ENCODE peak calls at places on chromosomes 4 and X, in ten cellular contexts. One of them, this sample, is unnamed.

GRCh38 chrX:16664626-16665025 is 14.7 kb downstream of the S100G start:
- DNase-seq in stimulated activated CD4-positive, alpha-beta T cell treated with anti-CD3 and anti-CD28 coated beads, Interleukin-4, amount 100 ng/mL, for 48 hours: no peak
- DNase-seq in activated T-cell treated with anti-CD3 and anti-CD28 coated beads for 1 hour: no peak
- DNase-seq in MCF 10A: no peak
- DNase-seq in M059J: no peak
- DNase-seq in progenitor cell of endocrine pancreas: no peak
- DNase-seq in left lung: no peak
- DNase-seq in CD8-positive, alpha-beta T cell: no peak
- DNase-seq in GM03348: no peak
- DNase-seq in CD8-positive, alpha-beta memory T cell: no peak
- DNase-seq in this sample: no peak

GRCh38 chr4:6295495-6295894 is 25.8 kb downstream of the WFS1 start:
- DNase-seq in stimulated activated CD4-positive, alpha-beta T cell treated with anti-CD3 and anti-CD28 coated beads, Interleukin-4, amount 100 ng/mL, for 48 hours: no peak
- DNase-seq in activated T-cell treated with anti-CD3 and anti-CD28 coated beads for 1 hour: no peak
- DNase-seq in MCF 10A: no peak
- DNase-seq in M059J: no peak
- DNase-seq in progenitor cell of endocrine pancreas: no peak
- DNase-seq in left lung: no peak
- DNase-seq in CD8-positive, alpha-beta T cell: no peak
- DNase-seq in GM03348: no peak
- DNase-seq in CD8-positive, alpha-beta memory T cell: no peak
- DNase-seq in this sample: no peak

GRCh38 chrX:12949927-12950656 is 24.8 kb upstream of the TMSB4X start:
- DNase-seq in stimulated activated CD4-positive, alpha-beta T cell treated with anti-CD3 and anti-CD28 coated beads, Interleukin-4, amount 100 ng/mL, for 48 hours: peak; percentile 78
- DNase-seq in activated T-cell treated with anti-CD3 and anti-CD28 coated beads for 1 hour: peak; percentile 54
- DNase-seq in MCF 10A: peak; percentile 81
- DNase-seq in M059J: peak; percentile 86
- DNase-seq in progenitor cell of endocrine pancreas: no peak
- DNase-seq in left lung: peak; percentile 87
- DNase-seq in CD8-positive, alpha-beta T cell: peak; percentile 78
- DNase-seq in GM03348: peak; percentile 74
- DNase-seq in CD8-positive, alpha-beta memory T cell: peak; percentile 85
- DNase-seq in this sample: no peak

GRCh38 chr4:112516401-112517066 is 554 bp upstream of the NEUROG2 start:
- DNase-seq in stimulated activated CD4-positive, alpha-beta T cell treated with anti-CD3 and anti-CD28 coated beads, Interleukin-4, amount 100 ng/mL, for 48 hours: no peak
- DNase-seq in activated T-cell treated with anti-CD3 and anti-CD28 coated beads for 1 hour: no peak
- DNase-seq in MCF 10A: no peak
- DNase-seq in M059J: peak; percentile 24
- DNase-seq in progenitor cell of endocrine pancreas: peak; percentile 43
- DNase-seq in left lung: no peak
- DNase-seq in CD8-positive, alpha-beta T cell: no peak
- DNase-seq in GM03348: peak; percentile 29
- DNase-seq in CD8-positive, alpha-beta memory T cell: no peak
- DNase-seq in this sample: peak; percentile 38

GRCh38 chrX:106933538-106933961 is 13.3 kb downstream of the CLDN2 start:
- DNase-seq in stimulated activated CD4-positive, alpha-beta T cell treated with anti-CD3 and anti-CD28 coated beads, Interleukin-4, amount 100 ng/mL, for 48 hours: no peak
- DNase-seq in activated T-cell treated with anti-CD3 and anti-CD28 coated beads for 1 hour: no peak
- DNase-seq in MCF 10A: no peak
- DNase-seq in M059J: peak; percentile 30
- DNase-seq in progenitor cell of endocrine pancreas: no peak
- DNase-seq in left lung: peak; percentile 55
- DNase-seq in CD8-positive, alpha-beta T cell: no peak
- DNase-seq in GM03348: no peak
- DNase-seq in CD8-positive, alpha-beta memory T cell: no peak
- DNase-seq in this sample: no peak

GRCh38 chrX:2500091-2500680 is 590 bp downstream of the DHRSX start:
- DNase-seq in stimulated activated CD4-positive, alpha-beta T cell treated with anti-CD3 and anti-CD28 coated beads, Interleukin-4, amount 100 ng/mL, for 48 hours: peak; percentile 15
- DNase-seq in activated T-cell treated with anti-CD3 and anti-CD28 coated beads for 1 hour: no peak
- DNase-seq in MCF 10A: peak; percentile 45
- DNase-seq in M059J: peak; percentile 68
- DNase-seq in progenitor cell of endocrine pancreas: peak; percentile 34
- DNase-seq in left lung: peak; percentile 42
- DNase-seq in CD8-positive, alpha-beta T cell: peak; percentile 41
- DNase-seq in GM03348: peak; percentile 69
- DNase-seq in CD8-positive, alpha-beta memory T cell: peak; percentile 23
- DNase-seq in this sample: no peak

GRCh38 chrX:20461576-20461975 is 194.9 kb upstream of the RPS6KA3 start:
- DNase-seq in stimulated activated CD4-positive, alpha-beta T cell treated with anti-CD3 and anti-CD28 coated beads, Interleukin-4, amount 100 ng/mL, for 48 hours: no peak
- DNase-seq in activated T-cell treated with anti-CD3 and anti-CD28 coated beads for 1 hour: no peak
- DNase-seq in MCF 10A: no peak
- DNase-seq in M059J: peak; percentile 81
- DNase-seq in progenitor cell of endocrine pancreas: no peak
- DNase-seq in left lung: no peak
- DNase-seq in CD8-positive, alpha-beta T cell: no peak
- DNase-seq in GM03348: peak; percentile 8
- DNase-seq in CD8-positive, alpha-beta memory T cell: no peak
- DNase-seq in this sample: no peak

GRCh38 chr4:166538491-166539005 is 665.5 kb downstream of the TLL1 start:
- DNase-seq in stimulated activated CD4-positive, alpha-beta T cell treated with anti-CD3 and anti-CD28 coated beads, Interleukin-4, amount 100 ng/mL, for 48 hours: no peak
- DNase-seq in activated T-cell treated with anti-CD3 and anti-CD28 coated beads for 1 hour: no peak
- DNase-seq in MCF 10A: no peak
- DNase-seq in M059J: peak; percentile 65
- DNase-seq in progenitor cell of endocrine pancreas: no peak
- DNase-seq in left lung: no peak
- DNase-seq in CD8-positive, alpha-beta T cell: no peak
- DNase-seq in GM03348: no peak
- DNase-seq in CD8-positive, alpha-beta memory T cell: no peak
- DNase-seq in this sample: no peak

GRCh38 chrX:65300104-65300809 is 234.3 kb downstream of the LAS1L start:
- DNase-seq in stimulated activated CD4-positive, alpha-beta T cell treated with anti-CD3 and anti-CD28 coated beads, Interleukin-4, amount 100 ng/mL, for 48 hours: no peak
- DNase-seq in activated T-cell treated with anti-CD3 and anti-CD28 coated beads for 1 hour: no peak
- DNase-seq in MCF 10A: no peak
- DNase-seq in M059J: no peak
- DNase-seq in progenitor cell of endocrine pancreas: no peak
- DNase-seq in left lung: no peak
- DNase-seq in CD8-positive, alpha-beta T cell: no peak
- DNase-seq in GM03348: no peak
- DNase-seq in CD8-positive, alpha-beta memory T cell: no peak
- DNase-seq in this sample: no peak

GRCh38 chrX:76126851-76127250 is 46.0 kb upstream of the PBDC1 start:
- DNase-seq in stimulated activated CD4-positive, alpha-beta T cell treated with anti-CD3 and anti-CD28 coated beads, Interleukin-4, amount 100 ng/mL, for 48 hours: no peak
- DNase-seq in activated T-cell treated with anti-CD3 and anti-CD28 coated beads for 1 hour: no peak
- DNase-seq in MCF 10A: no peak
- DNase-seq in M059J: no peak
- DNase-seq in progenitor cell of endocrine pancreas: no peak
- DNase-seq in left lung: no peak
- DNase-seq in CD8-positive, alpha-beta T cell: no peak
- DNase-seq in GM03348: no peak
- DNase-seq in CD8-positive, alpha-beta memory T cell: no peak
- DNase-seq in this sample: no peak

GRCh38 chr4:39998659-39999345 is 21.1 kb upstream of the PDS5A start:
- DNase-seq in stimulated activated CD4-positive, alpha-beta T cell treated with anti-CD3 and anti-CD28 coated beads, Interleukin-4, amount 100 ng/mL, for 48 hours: no peak
- DNase-seq in activated T-cell treated with anti-CD3 and anti-CD28 coated beads for 1 hour: no peak
- DNase-seq in MCF 10A: no peak
- DNase-seq in M059J: no peak
- DNase-seq in progenitor cell of endocrine pancreas: no peak
- DNase-seq in left lung: no peak
- DNase-seq in CD8-positive, alpha-beta T cell: no peak
- DNase-seq in GM03348: no peak
- DNase-seq in CD8-positive, alpha-beta memory T cell: no peak
- DNase-seq in this sample: no peak

GRCh38 chr4:174600391-174600790 is 78.1 kb upstream of the HPGD start:
- DNase-seq in stimulated activated CD4-positive, alpha-beta T cell treated with anti-CD3 and anti-CD28 coated beads, Interleukin-4, amount 100 ng/mL, for 48 hours: no peak
- DNase-seq in activated T-cell treated with anti-CD3 and anti-CD28 coated beads for 1 hour: no peak
- DNase-seq in MCF 10A: no peak
- DNase-seq in M059J: no peak
- DNase-seq in progenitor cell of endocrine pancreas: no peak
- DNase-seq in left lung: no peak
- DNase-seq in CD8-positive, alpha-beta T cell: no peak
- DNase-seq in GM03348: peak; percentile 24
- DNase-seq in CD8-positive, alpha-beta memory T cell: no peak
- DNase-seq in this sample: no peak

GRCh38 chr4:180521181-180521580 is 1722.0 kb upstream of the TENM3 start:
- DNase-seq in stimulated activated CD4-positive, alpha-beta T cell treated with anti-CD3 and anti-CD28 coated beads, Interleukin-4, amount 100 ng/mL, for 48 hours: no peak
- DNase-seq in activated T-cell treated with anti-CD3 and anti-CD28 coated beads for 1 hour: no peak
- DNase-seq in MCF 10A: no peak
- DNase-seq in M059J: no peak
- DNase-seq in progenitor cell of endocrine pancreas: no peak
- DNase-seq in left lung: no peak
- DNase-seq in CD8-positive, alpha-beta T cell: no peak
- DNase-seq in GM03348: no peak
- DNase-seq in CD8-positive, alpha-beta memory T cell: no peak
- DNase-seq in this sample: no peak

GRCh38 chr4:94452476-94453300 is 946 bp downstream of the PDLIM5 start:
- DNase-seq in stimulated activated CD4-positive, alpha-beta T cell treated with anti-CD3 and anti-CD28 coated beads, Interleukin-4, amount 100 ng/mL, for 48 hours: no peak
- DNase-seq in activated T-cell treated with anti-CD3 and anti-CD28 coated beads for 1 hour: no peak
- DNase-seq in MCF 10A: peak; percentile 95
- DNase-seq in M059J: peak; percentile 87
- DNase-seq in progenitor cell of endocrine pancreas: peak; percentile 14
- DNase-seq in left lung: peak; percentile 87
- DNase-seq in CD8-positive, alpha-beta T cell: peak; percentile 12
- DNase-seq in GM03348: peak; percentile 85
- DNase-seq in CD8-positive, alpha-beta memory T cell: no peak
- DNase-seq in this sample: no peak

GRCh38 chr4:70993181-70994068 is at the start of gene DCK:
- DNase-seq in stimulated activated CD4-positive, alpha-beta T cell treated with anti-CD3 and anti-CD28 coated beads, Interleukin-4, amount 100 ng/mL, for 48 hours: peak; percentile 84
- DNase-seq in activated T-cell treated with anti-CD3 and anti-CD28 coated beads for 1 hour: peak; percentile 80
- DNase-seq in MCF 10A: peak; percentile 92
- DNase-seq in M059J: peak; percentile 87
- DNase-seq in progenitor cell of endocrine pancreas: peak; percentile 83
- DNase-seq in left lung: peak; percentile 92
- DNase-seq in CD8-positive, alpha-beta T cell: peak; percentile 83
- DNase-seq in GM03348: peak; percentile 98
- DNase-seq in CD8-positive, alpha-beta memory T cell: peak; percentile 87
- DNase-seq in this sample: peak; percentile 79

GRCh38 chr4:44674471-44674870 is 3.7 kb upstream of the GUF1 start:
- DNase-seq in stimulated activated CD4-positive, alpha-beta T cell treated with anti-CD3 and anti-CD28 coated beads, Interleukin-4, amount 100 ng/mL, for 48 hours: no peak
- DNase-seq in activated T-cell treated with anti-CD3 and anti-CD28 coated beads for 1 hour: no peak
- DNase-seq in MCF 10A: no peak
- DNase-seq in M059J: no peak
- DNase-seq in progenitor cell of endocrine pancreas: no peak
- DNase-seq in left lung: no peak
- DNase-seq in CD8-positive, alpha-beta T cell: no peak
- DNase-seq in GM03348: peak; percentile 9
- DNase-seq in CD8-positive, alpha-beta memory T cell: no peak
- DNase-seq in this sample: no peak

GRCh38 chr4:106530816-106531215 is 162.2 kb upstream of the GIMD1 start:
- DNase-seq in stimulated activated CD4-positive, alpha-beta T cell treated with anti-CD3 and anti-CD28 coated beads, Interleukin-4, amount 100 ng/mL, for 48 hours: no peak
- DNase-seq in activated T-cell treated with anti-CD3 and anti-CD28 coated beads for 1 hour: no peak
- DNase-seq in MCF 10A: no peak
- DNase-seq in M059J: no peak
- DNase-seq in progenitor cell of endocrine pancreas: no peak
- DNase-seq in left lung: no peak
- DNase-seq in CD8-positive, alpha-beta T cell: no peak
- DNase-seq in GM03348: peak; percentile 50
- DNase-seq in CD8-positive, alpha-beta memory T cell: no peak
- DNase-seq in this sample: no peak

GRCh38 chr4:48909697-48910096 is 3.1 kb upstream of the OCIAD2 start:
- DNase-seq in stimulated activated CD4-positive, alpha-beta T cell treated with anti-CD3 and anti-CD28 coated beads, Interleukin-4, amount 100 ng/mL, for 48 hours: peak; percentile 69
- DNase-seq in activated T-cell treated with anti-CD3 and anti-CD28 coated beads for 1 hour: no peak
- DNase-seq in MCF 10A: peak; percentile 97
- DNase-seq in M059J: peak; percentile 99
- DNase-seq in progenitor cell of endocrine pancreas: no peak
- DNase-seq in left lung: peak; percentile 54
- DNase-seq in CD8-positive, alpha-beta T cell: no peak
- DNase-seq in GM03348: peak; percentile 90
- DNase-seq in CD8-positive, alpha-beta memory T cell: no peak
- DNase-seq in this sample: no peak